ENCODE peak calls at places on chromosome 22, in five cellular contexts. One of them, this sample, is unnamed.

GRCh38 chr22:37566903-37567798 is 6.9 kb downstream of the CDC42EP1 start:
- DNase-seq in WERI-Rb-1: peak
- DNase-seq in foreskin fibroblast: no peak
- DNase-seq in body of pancreas: peak
- DNase-seq in endothelial cell of umbilical vein: peak
- DNase-seq in this sample: peak

GRCh38 chr22:38219644-38220043 is 17.9 kb downstream of the MAFF start:
- DNase-seq in WERI-Rb-1: peak
- DNase-seq in foreskin fibroblast: no peak
- DNase-seq in body of pancreas: no peak
- DNase-seq in endothelial cell of umbilical vein: no peak
- DNase-seq in this sample: no peak

GRCh38 chr22:22855617-22856308 is 31.9 kb upstream of the IGLL5 start:
- DNase-seq in WERI-Rb-1: peak
- DNase-seq in foreskin fibroblast: peak
- DNase-seq in body of pancreas: no peak
- DNase-seq in endothelial cell of umbilical vein: no peak
- DNase-seq in this sample: peak

GRCh38 chr22:27654536-27655445 is 146.8 kb downstream of the MN1 start:
- DNase-seq in WERI-Rb-1: no peak
- DNase-seq in foreskin fibroblast: no peak
- DNase-seq in body of pancreas: peak
- DNase-seq in endothelial cell of umbilical vein: no peak
- DNase-seq in this sample: no peak

GRCh38 chr22:17907731-17908051 is 116.7 kb downstream of the MICAL3 start:
- DNase-seq in WERI-Rb-1: no peak
- DNase-seq in foreskin fibroblast: no peak
- DNase-seq in body of pancreas: no peak
- DNase-seq in endothelial cell of umbilical vein: no peak
- DNase-seq in this sample: no peak

GRCh38 chr22:41140365-41140957 is 48.1 kb downstream of the EP300 start:
- DNase-seq in WERI-Rb-1: no peak
- DNase-seq in foreskin fibroblast: no peak
- DNase-seq in body of pancreas: no peak
- DNase-seq in endothelial cell of umbilical vein: no peak
- DNase-seq in this sample: no peak

GRCh38 chr22:30422481-30423295 is 2.9 kb upstream of the MTFP1 start:
- DNase-seq in WERI-Rb-1: peak
- DNase-seq in foreskin fibroblast: peak
- DNase-seq in body of pancreas: peak
- DNase-seq in endothelial cell of umbilical vein: peak
- DNase-seq in this sample: no peak

GRCh38 chr22:40385041-40385782 is 14.8 kb downstream of the SGSM3 start:
- DNase-seq in WERI-Rb-1: no peak
- DNase-seq in foreskin fibroblast: no peak
- DNase-seq in body of pancreas: peak
- DNase-seq in endothelial cell of umbilical vein: no peak
- DNase-seq in this sample: peak

GRCh38 chr22:40605676-40606250 is 30.8 kb downstream of the MRTFA start:
- DNase-seq in WERI-Rb-1: no peak
- DNase-seq in foreskin fibroblast: no peak
- DNase-seq in body of pancreas: no peak
- DNase-seq in endothelial cell of umbilical vein: no peak
- DNase-seq in this sample: no peak

GRCh38 chr22:27637604-27638003 is 164.0 kb downstream of the MN1 start:
- DNase-seq in WERI-Rb-1: no peak
- DNase-seq in foreskin fibroblast: peak
- DNase-seq in body of pancreas: no peak
- DNase-seq in endothelial cell of umbilical vein: no peak
- DNase-seq in this sample: no peak

GRCh38 chr22:35337932-35338331 is 38.2 kb downstream of the TOM1 start:
- DNase-seq in WERI-Rb-1: peak
- DNase-seq in foreskin fibroblast: no peak
- DNase-seq in body of pancreas: no peak
- DNase-seq in endothelial cell of umbilical vein: no peak
- DNase-seq in this sample: no peak
- TF ChIP-seq CTCF in WERI-Rb-1: peak
- TF ChIP-seq CTCF in foreskin fibroblast: no peak
- TF ChIP-seq CTCF in body of pancreas: no peak
- TF ChIP-seq CTCF in endothelial cell of umbilical vein: peak
- TF ChIP-seq CTCF in this sample: peak

GRCh38 chr22:29205598-29206371 is at the start of gene EMID1:
- DNase-seq in WERI-Rb-1: peak
- DNase-seq in foreskin fibroblast: peak
- DNase-seq in body of pancreas: peak
- DNase-seq in endothelial cell of umbilical vein: peak
- DNase-seq in this sample: peak
- TF ChIP-seq CTCF in WERI-Rb-1: peak
- TF ChIP-seq CTCF in foreskin fibroblast: no peak
- TF ChIP-seq CTCF in body of pancreas: peak
- TF ChIP-seq CTCF in endothelial cell of umbilical vein: peak
- TF ChIP-seq CTCF in this sample: peak

GRCh38 chr22:24834845-24835570 is 29.0 kb downstream of the SGSM1 start:
- DNase-seq in WERI-Rb-1: peak
- DNase-seq in foreskin fibroblast: no peak
- DNase-seq in body of pancreas: peak
- DNase-seq in endothelial cell of umbilical vein: peak
- DNase-seq in this sample: no peak
- TF ChIP-seq CTCF in WERI-Rb-1: peak
- TF ChIP-seq CTCF in foreskin fibroblast: no peak
- TF ChIP-seq CTCF in body of pancreas: peak
- TF ChIP-seq CTCF in endothelial cell of umbilical vein: peak
- TF ChIP-seq CTCF in this sample: peak

GRCh38 chr22:20393705-20394476 is at the start of gene ZNF74:
- DNase-seq in WERI-Rb-1: peak
- DNase-seq in foreskin fibroblast: peak
- DNase-seq in body of pancreas: peak
- DNase-seq in endothelial cell of umbilical vein: peak
- DNase-seq in this sample: peak
- TF ChIP-seq CTCF in WERI-Rb-1: no peak
- TF ChIP-seq CTCF in foreskin fibroblast: no peak
- TF ChIP-seq CTCF in body of pancreas: peak
- TF ChIP-seq CTCF in endothelial cell of umbilical vein: no peak
- TF ChIP-seq CTCF in this sample: no peak

GRCh38 chr22:31488988-31489617 is 539 bp downstream of the EIF4ENIF1 start:
- DNase-seq in WERI-Rb-1: peak
- DNase-seq in foreskin fibroblast: peak
- DNase-seq in body of pancreas: peak
- DNase-seq in endothelial cell of umbilical vein: peak
- DNase-seq in this sample: peak

GRCh38 chr22:31491218-31491962 is 1.7 kb upstream of the EIF4ENIF1 start:
- DNase-seq in WERI-Rb-1: peak
- DNase-seq in foreskin fibroblast: no peak
- DNase-seq in body of pancreas: no peak
- DNase-seq in endothelial cell of umbilical vein: no peak
- DNase-seq in this sample: no peak

GRCh38 chr22:31492151-31492550 is 2.5 kb upstream of the EIF4ENIF1 start:
- DNase-seq in WERI-Rb-1: no peak
- DNase-seq in foreskin fibroblast: no peak
- DNase-seq in body of pancreas: no peak
- DNase-seq in endothelial cell of umbilical vein: no peak
- DNase-seq in this sample: no peak

GRCh38 chr22:31489632-31490495 is at the start of gene EIF4ENIF1:
- DNase-seq in WERI-Rb-1: peak
- DNase-seq in foreskin fibroblast: peak
- DNase-seq in body of pancreas: peak
- DNase-seq in endothelial cell of umbilical vein: peak
- DNase-seq in this sample: peak

DNA sequence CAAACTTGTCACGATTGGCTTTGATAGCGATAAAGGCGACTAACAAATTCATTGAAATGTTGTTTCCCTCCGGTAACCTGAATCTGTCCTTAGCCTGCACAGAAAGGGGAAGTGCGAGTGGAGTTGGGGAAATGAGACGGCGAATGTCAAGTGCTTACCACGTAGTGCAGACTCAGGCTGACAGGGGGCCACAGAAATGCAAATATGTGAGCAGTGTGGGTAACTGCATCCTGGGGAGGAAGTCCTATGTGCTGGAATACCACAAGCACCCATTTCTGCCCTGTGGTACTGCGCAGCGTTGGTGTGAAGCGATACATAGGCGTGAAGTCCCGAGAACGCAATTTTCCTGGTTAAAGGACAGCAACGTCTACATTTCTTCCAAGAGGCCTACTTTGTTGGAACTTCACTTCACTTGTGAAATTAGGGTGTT is 869 bp upstream of the EIF4ENIF1 start:
- DNase-seq in WERI-Rb-1: peak
- DNase-seq in foreskin fibroblast: peak
- DNase-seq in body of pancreas: peak
- DNase-seq in endothelial cell of umbilical vein: peak
- DNase-seq in this sample: peak
- TF ChIP-seq CTCF in WERI-Rb-1: no peak
- TF ChIP-seq CTCF in foreskin fibroblast: no peak
- TF ChIP-seq CTCF in body of pancreas: no peak
- TF ChIP-seq CTCF in endothelial cell of umbilical vein: no peak
- TF ChIP-seq CTCF in this sample: no peak

DNA sequence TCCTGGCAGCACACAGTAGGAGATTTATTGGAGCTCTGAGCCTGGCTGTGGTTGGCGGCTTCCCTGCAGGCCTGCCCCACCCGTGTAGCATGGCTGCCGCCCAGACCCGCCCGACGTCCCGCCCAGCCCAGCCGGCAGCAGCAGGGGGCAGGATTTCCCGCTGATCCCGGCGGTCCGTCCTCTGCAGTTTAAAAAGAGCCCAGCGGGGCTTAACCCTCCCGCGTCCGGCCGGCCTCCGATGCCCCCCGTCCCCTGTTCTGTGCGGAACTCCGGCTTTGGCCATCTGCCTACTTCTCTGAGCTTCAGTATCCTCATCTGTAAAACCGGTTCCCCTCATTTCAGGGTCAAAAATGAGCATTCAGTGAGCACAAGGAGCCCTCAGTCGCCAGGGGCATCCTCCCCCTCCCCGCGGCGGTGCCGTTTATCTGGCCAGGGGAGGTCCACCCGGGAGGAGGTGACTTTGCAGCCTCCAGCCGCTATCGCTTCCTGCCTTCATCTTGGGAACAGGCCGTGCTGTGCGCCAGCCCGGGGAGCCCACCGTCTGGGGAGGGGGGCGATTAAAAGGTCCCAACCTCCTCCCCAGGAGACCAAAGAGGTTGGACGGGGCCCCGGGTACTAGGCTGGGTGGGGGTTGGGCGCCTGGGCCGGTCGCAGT is at the start of gene GAS2L1:
- DNase-seq in WERI-Rb-1: peak
- DNase-seq in foreskin fibroblast: peak
- DNase-seq in body of pancreas: peak
- DNase-seq in endothelial cell of umbilical vein: peak
- DNase-seq in this sample: peak
- TF ChIP-seq CTCF in WERI-Rb-1: peak
- TF ChIP-seq CTCF in foreskin fibroblast: peak
- TF ChIP-seq CTCF in body of pancreas: peak
- TF ChIP-seq CTCF in endothelial cell of umbilical vein: peak
- TF ChIP-seq CTCF in this sample: peak

GRCh38 chr22:42686756-42687491 is 33.7 kb downstream of the A4GALT start:
- DNase-seq in WERI-Rb-1: no peak
- DNase-seq in foreskin fibroblast: no peak
- DNase-seq in body of pancreas: no peak
- DNase-seq in endothelial cell of umbilical vein: no peak
- DNase-seq in this sample: no peak

GRCh38 chr22:42684462-42685195 is 35.4 kb upstream of the CYB5R3 start:
- DNase-seq in WERI-Rb-1: no peak
- DNase-seq in foreskin fibroblast: peak
- DNase-seq in body of pancreas: peak
- DNase-seq in endothelial cell of umbilical vein: no peak
- DNase-seq in this sample: no peak

GRCh38 chr22:42688241-42688913 is 32.3 kb downstream of the A4GALT start:
- DNase-seq in WERI-Rb-1: peak
- DNase-seq in foreskin fibroblast: peak
- DNase-seq in body of pancreas: peak
- DNase-seq in endothelial cell of umbilical vein: peak
- DNase-seq in this sample: no peak

GRCh38 chr22:42683599-42684283 is 34.5 kb upstream of the CYB5R3 start:
- DNase-seq in WERI-Rb-1: no peak
- DNase-seq in foreskin fibroblast: no peak
- DNase-seq in body of pancreas: peak
- DNase-seq in endothelial cell of umbilical vein: no peak
- DNase-seq in this sample: no peak

DNA sequence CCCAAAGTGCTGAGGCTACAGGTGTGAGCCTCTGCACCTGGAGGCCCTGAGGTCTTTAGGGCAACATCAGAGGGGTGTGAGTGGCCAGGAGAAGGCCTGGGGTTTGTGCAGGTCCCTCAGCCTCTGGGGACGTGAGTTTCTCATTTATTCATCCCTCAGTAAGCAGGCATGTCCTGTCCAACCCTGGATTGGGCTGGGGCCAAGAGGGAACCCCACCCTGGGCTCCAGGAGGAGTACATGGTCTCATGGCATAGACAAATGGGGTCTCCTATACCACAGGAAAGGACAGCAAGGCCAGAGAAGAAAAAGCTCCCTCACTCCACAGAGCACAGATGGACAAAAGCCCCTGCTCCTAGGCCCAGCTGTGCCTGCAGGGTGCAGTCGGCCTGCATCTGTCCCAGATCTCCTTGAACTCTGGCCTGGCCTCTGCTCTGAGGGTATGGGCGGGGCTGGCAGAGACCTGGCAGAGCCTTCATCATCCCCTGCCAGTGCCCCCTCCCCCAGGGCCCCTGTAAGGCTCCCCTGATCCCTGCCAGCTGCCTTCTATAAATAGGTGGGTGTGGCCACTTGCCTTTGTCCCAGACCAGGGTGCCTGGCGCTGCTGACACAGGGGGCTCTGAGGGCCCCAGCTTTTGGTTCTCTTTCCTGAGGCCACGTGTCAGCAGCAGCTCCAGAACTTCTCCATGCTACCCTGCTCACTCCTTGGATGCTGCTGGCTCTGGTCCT is 34.6 kb downstream of the A4GALT start:
- DNase-seq in WERI-Rb-1: no peak
- DNase-seq in foreskin fibroblast: peak
- DNase-seq in body of pancreas: no peak
- DNase-seq in endothelial cell of umbilical vein: no peak
- DNase-seq in this sample: no peak
- TF ChIP-seq CTCF in WERI-Rb-1: no peak
- TF ChIP-seq CTCF in foreskin fibroblast: no peak
- TF ChIP-seq CTCF in body of pancreas: no peak
- TF ChIP-seq CTCF in endothelial cell of umbilical vein: no peak
- TF ChIP-seq CTCF in this sample: no peak

GRCh38 chr22:20184501-20185145 is 33.8 kb upstream of the CCDC188 start:
- DNase-seq in WERI-Rb-1: no peak
- DNase-seq in foreskin fibroblast: no peak
- DNase-seq in body of pancreas: no peak
- DNase-seq in endothelial cell of umbilical vein: no peak
- DNase-seq in this sample: no peak

GRCh38 chr22:20185750-20186149 is 34.9 kb upstream of the CCDC188 start:
- DNase-seq in WERI-Rb-1: no peak
- DNase-seq in foreskin fibroblast: no peak
- DNase-seq in body of pancreas: no peak
- DNase-seq in endothelial cell of umbilical vein: no peak
- DNase-seq in this sample: no peak

GRCh38 chr22:20186871-20187546 is 36.2 kb upstream of the CCDC188 start:
- DNase-seq in WERI-Rb-1: peak
- DNase-seq in foreskin fibroblast: no peak
- DNase-seq in body of pancreas: no peak
- DNase-seq in endothelial cell of umbilical vein: no peak
- DNase-seq in this sample: no peak

GRCh38 chr22:20187777-20188566 is 37.1 kb upstream of the CCDC188 start:
- DNase-seq in WERI-Rb-1: no peak
- DNase-seq in foreskin fibroblast: no peak
- DNase-seq in body of pancreas: no peak
- DNase-seq in endothelial cell of umbilical vein: no peak
- DNase-seq in this sample: no peak

GRCh38 chr22:20186183-20186870 is 35.5 kb upstream of the CCDC188 start:
- DNase-seq in WERI-Rb-1: peak
- DNase-seq in foreskin fibroblast: no peak
- DNase-seq in body of pancreas: no peak
- DNase-seq in endothelial cell of umbilical vein: peak
- DNase-seq in this sample: no peak
- TF ChIP-seq CTCF in WERI-Rb-1: peak
- TF ChIP-seq CTCF in foreskin fibroblast: no peak
- TF ChIP-seq CTCF in body of pancreas: no peak
- TF ChIP-seq CTCF in endothelial cell of umbilical vein: no peak
- TF ChIP-seq CTCF in this sample: no peak

GRCh38 chr22:45397806-45398205 is 15.6 kb downstream of the SMC1B start:
- DNase-seq in WERI-Rb-1: no peak
- DNase-seq in foreskin fibroblast: no peak
- DNase-seq in body of pancreas: no peak
- DNase-seq in endothelial cell of umbilical vein: no peak
- DNase-seq in this sample: no peak
- TF ChIP-seq CTCF in WERI-Rb-1: no peak
- TF ChIP-seq CTCF in foreskin fibroblast: no peak
- TF ChIP-seq CTCF in body of pancreas: no peak
- TF ChIP-seq CTCF in endothelial cell of umbilical vein: no peak
- TF ChIP-seq CTCF in this sample: peak